ENCODE peak calls at places on chromosomes 5 and 9, in eight cellular contexts. P is CD4-positive, CD25-positive, alpha-beta regulatory T cell; B is kidney tubule cell; U is NCI-H748 treated with DMSO at 0.1 percent for 48 hours; V is activated CD4-positive, alpha-beta T cell treated with anti-CD3 and anti-CD28 coated beads, Interleukin-2, amount 50 U/mL, for 1 hour; M is hepatic stellate cell; Q is fibroblast of the conjunctiva; L is hypothalamus. E is an unnamed sample.
A peak's percentile ranks its signal among the peaks of the same experiment; 100 is the strongest.

GRCh38 chr5:126973193-126973592 is 57.2 kb downstream of the MARCHF3 start:
- DNase-seq in P (no peak), B (no peak), U (no peak), V (no peak), M (no peak), Q (no peak), L (no peak), E (no peak)

GRCh38 chr5:67699560-67699959 is 503.0 kb upstream of the CD180 start:
- DNase-seq in P (no peak), B (no peak), U (no peak), V (no peak), M (no peak), Q (no peak), L (no peak), E (no peak)

GRCh38 chr9:117451336-117451735 is 36.5 kb upstream of the ASTN2 start:
- DNase-seq in P (no peak), B (no peak), U (no peak), V (no peak), M (no peak), Q (no peak), L (no peak), E (no peak)

GRCh38 chr5:124824637-124825158 is 78.3 kb upstream of the ZNF608 start:
- DNase-seq in P (no peak), B (no peak), U (no peak), V (no peak), M (no peak), Q (peak; percentile 36), L (no peak), E (peak; percentile 60)

GRCh38 chr9:90988318-90988717 is 186.7 kb downstream of the SYK start:
- DNase-seq in P (no peak), B (peak; percentile 33), U (no peak), V (no peak), M (no peak), Q (no peak), L (no peak), E (peak; percentile 31)

GRCh38 chr5:59588922-59589321 is 304.6 kb downstream of the PDE4D start:
- DNase-seq in P (no peak), B (peak; percentile 80), U (no peak), V (no peak), M (no peak), Q (no peak), L (no peak), E (peak; percentile 23)

GRCh38 chr9:96241391-96241809 is 60.6 kb downstream of the HSD17B3 start:
- DNase-seq in P (no peak), B (peak; percentile 74), U (no peak), V (peak; percentile 8), M (no peak), Q (no peak), L (no peak), E (peak; percentile 86)

GRCh38 chr5:14385022-14385421 is 196.6 kb upstream of the OTULINL start:
- DNase-seq in P (no peak), B (no peak), U (no peak), V (no peak), M (no peak), Q (no peak), L (no peak), E (no peak)

GRCh38 chr9:93951655-93952118 is 3.5 kb downstream of the BARX1 start:
- DNase-seq in P (no peak), B (no peak), U (no peak), V (no peak), M (no peak), Q (no peak), L (no peak), E (no peak)

GRCh38 chr9:127846451-127847154 is 7.9 kb downstream of the ENG start:
- DNase-seq in P (no peak), B (no peak), U (no peak), V (no peak), M (peak; percentile 64), Q (no peak), L (no peak), E (no peak)

GRCh38 chr9:137029058-137029922 is 1.3 kb upstream of the ABCA2 start:
- DNase-seq in P (peak; percentile 62), B (peak; percentile 63), U (peak; percentile 29), V (peak; percentile 69), M (peak; percentile 78), Q (no peak), L (peak; percentile 78), E (peak; percentile 66)

GRCh38 chr9:129851821-129852220 is 16.6 kb downstream of the USP20 start:
- DNase-seq in P (no peak), B (no peak), U (no peak), V (no peak), M (no peak), Q (no peak), L (no peak), E (no peak)

GRCh38 chr9:124759327-124759726 is 11.8 kb downstream of the NR6A1 start:
- DNase-seq in P (no peak), B (no peak), U (no peak), V (no peak), M (no peak), Q (no peak), L (no peak), E (no peak)

GRCh38 chr5:35794688-35795375 is 61.9 kb upstream of the IL7R start:
- DNase-seq in P (no peak), B (no peak), U (no peak), V (no peak), M (no peak), Q (no peak), L (no peak), E (no peak)

GRCh38 chr9:72396247-72397091 is 31.5 kb upstream of the ZFAND5 start:
- DNase-seq in P (no peak), B (peak; percentile 32), U (no peak), V (no peak), M (no peak), Q (peak; percentile 51), L (no peak), E (peak; percentile 59)

GRCh38 chr5:159121061-159121460 is 21.3 kb upstream of the EBF1 start:
- DNase-seq in P (no peak), B (no peak), U (no peak), V (no peak), M (no peak), Q (no peak), L (no peak), E (no peak)

GRCh38 chr5:159826351-159827222 is 89.7 kb upstream of the ADRA1B start:
- DNase-seq in P (no peak), B (peak; percentile 97), U (no peak), V (no peak), M (peak; percentile 29), Q (no peak), L (no peak), E (peak; percentile 96)

GRCh38 chr9:86034863-86035734 is 64.3 kb downstream of the GOLM1 start:
- DNase-seq in P (no peak), B (peak; percentile 53), U (peak; percentile 23), V (no peak), M (peak; percentile 54), Q (peak; percentile 38), L (no peak), E (peak; percentile 42)

GRCh38 chr5:128877476-128877875 is 87.8 kb upstream of the SLC27A6 start:
- DNase-seq in P (no peak), B (no peak), U (no peak), V (no peak), M (no peak), Q (no peak), L (no peak), E (no peak)

GRCh38 chr9:17669206-17669605 is 90.3 kb downstream of the SH3GL2 start:
- DNase-seq in P (no peak), B (no peak), U (no peak), V (no peak), M (no peak), Q (no peak), L (no peak), E (no peak)

GRCh38 chr5:135891804-135892203 is 3.8 kb downstream of the IL9 start:
- DNase-seq in P (no peak), B (no peak), U (no peak), V (no peak), M (no peak), Q (no peak), L (peak; percentile 11), E (no peak)

GRCh38 chr5:167658890-167659289 is 632.6 kb upstream of the WWC1 start:
- DNase-seq in P (no peak), B (no peak), U (no peak), V (no peak), M (no peak), Q (no peak), L (no peak), E (no peak)

GRCh38 chr9:137479315-137479861 is 20.3 kb upstream of the NSMF start:
- DNase-seq in P (no peak), B (no peak), U (no peak), V (no peak), M (no peak), Q (no peak), L (no peak), E (no peak)

E was measured in PC-3.